ENCODE peak calls at places on chromosomes 7 and 10, in eight cellular contexts. F, T, Z, Q, P, R, Y and S are unnamed samples.

GRCh38 chr7:22762866-22763265 is 35.9 kb downstream of the IL6 start:
- DNase-seq in F (no peak), T (no peak), Z (no peak), Q (no peak), P (no peak), R (no peak), Y (no peak), S (no peak)

GRCh38 chr7:30382607-30383006 is 96.0 kb downstream of the NOD1 start:
- DNase-seq in F (no peak), T (no peak), Z (no peak), Q (no peak), P (no peak), R (no peak), Y (no peak), S (no peak)

GRCh38 chr10:124648738-124649137 is 95.4 kb downstream of the FAM53B start:
- DNase-seq in F (peak), T (peak), Z (peak), Q (no peak), P (peak), R (no peak), Y (peak), S (peak)

GRCh38 chr10:120735773-120736371 is 115.3 kb upstream of the WDR11 start:
- DNase-seq in F (no peak), T (no peak), Z (peak), Q (peak), P (peak), R (no peak), Y (no peak), S (no peak)

GRCh38 chr7:6243168-6243567 is 29.3 kb downstream of the CYTH3 start:
- DNase-seq in F (no peak), T (no peak), Z (no peak), Q (no peak), P (no peak), R (no peak), Y (no peak), S (no peak)

GRCh38 chr7:140541513-140542192 is 62.3 kb upstream of the MKRN1 start:
- DNase-seq in F (no peak), T (peak), Z (peak), Q (peak), P (no peak), R (no peak), Y (peak), S (peak)

GRCh38 chr10:22750131-22750530 is 35.8 kb upstream of the PIP4K2A start:
- DNase-seq in F (no peak), T (no peak), Z (no peak), Q (no peak), P (no peak), R (no peak), Y (no peak), S (no peak)

GRCh38 chr7:139264220-139264619 is 33.2 kb downstream of the UBN2 start:
- DNase-seq in F (no peak), T (no peak), Z (no peak), Q (no peak), P (no peak), R (no peak), Y (no peak), S (no peak)

GRCh38 chr7:24432677-24433076 is 140.6 kb upstream of the PALS2 start:
- DNase-seq in F (no peak), T (no peak), Z (no peak), Q (no peak), P (no peak), R (no peak), Y (no peak), S (no peak)

GRCh38 chr10:44008270-44008916 is 359.7 kb upstream of the ZNF32 start:
- DNase-seq in F (no peak), T (no peak), Z (no peak), Q (peak), P (peak), R (peak), Y (no peak), S (no peak)

GRCh38 chr10:43265799-43266721 is 805 bp downstream of the RASGEF1A start:
- DNase-seq in F (peak), T (peak), Z (peak), Q (peak), P (no peak), R (peak), Y (no peak), S (no peak)

GRCh38 chr10:99730026-99730425 is 1.9 kb downstream of the COX15 start:
- DNase-seq in F (peak), T (no peak), Z (no peak), Q (no peak), P (no peak), R (no peak), Y (no peak), S (no peak)

GRCh38 chr10:128884496-128884895 is 582.5 kb upstream of the MGMT start:
- DNase-seq in F (no peak), T (no peak), Z (no peak), Q (no peak), P (no peak), R (peak), Y (no peak), S (no peak)

GRCh38 chr10:87850742-87851205 is 12.6 kb downstream of the KLLN start:
- DNase-seq in F (peak), T (peak), Z (peak), Q (peak), P (no peak), R (no peak), Y (peak), S (peak)

GRCh38 chr7:2478387-2478760 is 2.2 kb upstream of the GRIFIN start:
- DNase-seq in F (peak), T (peak), Z (no peak), Q (peak), P (no peak), R (no peak), Y (no peak), S (peak)

GRCh38 chr10:119441151-119441821 is 101.2 kb downstream of the RGS10 start:
- DNase-seq in F (no peak), T (no peak), Z (no peak), Q (no peak), P (no peak), R (no peak), Y (peak), S (peak)

GRCh38 chr7:922334-923107 is 32.0 kb downstream of the ADAP1 start:
- DNase-seq in F (peak), T (peak), Z (no peak), Q (no peak), P (no peak), R (no peak), Y (peak), S (peak)

GRCh38 chr10:21526952-21527633 is 1.6 kb upstream of the SKIDA1 start:
- DNase-seq in F (peak), T (peak), Z (peak), Q (peak), P (no peak), R (no peak), Y (peak), S (peak)

GRCh38 chr10:24642921-24643678 is 80.6 kb downstream of the ARHGAP21 start:
- DNase-seq in F (no peak), T (no peak), Z (peak), Q (peak), P (peak), R (no peak), Y (no peak), S (no peak)

GRCh38 chr10:31677198-31678138 is 251.2 kb downstream of the ARHGAP12 start:
- DNase-seq in F (no peak), T (no peak), Z (no peak), Q (no peak), P (no peak), R (no peak), Y (no peak), S (no peak)

GRCh38 chr7:150857276-150858055 is 5.1 kb downstream of the AOC1 start:
- DNase-seq in F (no peak), T (no peak), Z (no peak), Q (no peak), P (no peak), R (peak), Y (peak), S (no peak)

GRCh38 chr7:47435889-47436312 is 146.0 kb downstream of the TNS3 start:
- DNase-seq in F (peak), T (peak), Z (peak), Q (peak), P (no peak), R (no peak), Y (peak), S (peak)

GRCh38 chr7:115300228-115300870 is 378.5 kb downstream of the MDFIC start:
- DNase-seq in F (no peak), T (no peak), Z (no peak), Q (peak), P (no peak), R (no peak), Y (no peak), S (no peak)

GRCh38 chr10:5447071-5447470 is 34.7 kb downstream of the NET1 start:
- DNase-seq in F (no peak), T (no peak), Z (no peak), Q (no peak), P (no peak), R (no peak), Y (no peak), S (no peak)

GRCh38 chr7:35624299-35625186 is 70.4 kb downstream of the HERPUD2 start:
- DNase-seq in F (peak), T (no peak), Z (peak), Q (peak), P (no peak), R (no peak), Y (peak), S (peak)

GRCh38 chr10:130635528-130635927 is 499.3 kb downstream of the GLRX3 start:
- DNase-seq in F (no peak), T (no peak), Z (no peak), Q (no peak), P (no peak), R (no peak), Y (no peak), S (no peak)

GRCh38 chr10:22491480-22491879 is 146.2 kb downstream of the SPAG6 start:
- DNase-seq in F (no peak), T (no peak), Z (no peak), Q (no peak), P (no peak), R (peak), Y (no peak), S (no peak)

GRCh38 chr10:127370601-127371000 is 174.2 kb upstream of the INSYN2A start:
- DNase-seq in F (no peak), T (no peak), Z (no peak), Q (no peak), P (no peak), R (no peak), Y (no peak), S (no peak)

GRCh38 chr10:18216482-18216881 is 76.3 kb downstream of the CACNB2 start:
- DNase-seq in F (no peak), T (no peak), Z (peak), Q (peak), P (no peak), R (no peak), Y (no peak), S (no peak)

GRCh38 chr10:62422068-62422590 is 48.0 kb downstream of the ZNF365 start:
- DNase-seq in F (no peak), T (no peak), Z (no peak), Q (no peak), P (no peak), R (no peak), Y (no peak), S (no peak)

GRCh38 chr7:617614-618538 is 98.2 kb upstream of the PDGFA start:
- DNase-seq in F (no peak), T (peak), Z (no peak), Q (no peak), P (no peak), R (no peak), Y (no peak), S (no peak)

GRCh38 chr10:71486465-71487114 is 89.9 kb downstream of the CDH23 start:
- DNase-seq in F (peak), T (peak), Z (peak), Q (peak), P (no peak), R (no peak), Y (no peak), S (peak)

GRCh38 chr10:68296833-68297232 is 35.0 kb upstream of the HNRNPH3 start:
- DNase-seq in F (no peak), T (no peak), Z (no peak), Q (no peak), P (no peak), R (no peak), Y (no peak), S (no peak)

GRCh38 chr10:68301301-68301700 is 30.6 kb upstream of the HNRNPH3 start:
- DNase-seq in F (no peak), T (no peak), Z (no peak), Q (no peak), P (no peak), R (no peak), Y (no peak), S (no peak)

GRCh38 chr10:68301790-68302502 is 29.9 kb upstream of the HNRNPH3 start:
- DNase-seq in F (no peak), T (no peak), Z (peak), Q (peak), P (peak), R (no peak), Y (no peak), S (no peak)

GRCh38 chr10:68302503-68302823 is 29.4 kb upstream of the HNRNPH3 start:
- DNase-seq in F (no peak), T (no peak), Z (no peak), Q (no peak), P (no peak), R (no peak), Y (no peak), S (no peak)

DNA sequence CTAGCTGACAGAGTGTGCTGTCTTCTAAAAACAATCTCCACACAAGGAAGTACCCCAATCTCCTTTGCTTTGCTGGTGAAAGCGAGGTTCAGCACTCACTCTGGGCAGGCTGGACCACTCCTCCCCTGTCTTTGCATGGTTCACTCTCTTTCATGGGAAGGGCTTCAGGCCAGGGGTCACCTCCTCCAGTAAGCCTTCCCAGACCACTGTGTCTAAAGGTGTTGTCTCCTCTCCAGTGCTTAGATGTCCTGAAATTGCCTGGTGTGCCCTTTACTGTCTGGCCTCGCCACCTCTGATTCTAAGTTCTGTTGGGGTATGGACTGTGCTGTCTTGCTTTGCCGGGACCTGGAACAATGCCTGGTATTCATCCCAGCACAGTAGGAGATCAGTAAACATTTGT is 34.6 kb upstream of the HNRNPH3 start:
- DNase-seq in F (no peak), T (no peak), Z (peak), Q (no peak), P (no peak), R (no peak), Y (no peak), S (no peak)
- H3K4me3 ChIP-seq in F (no peak), T (no peak), Z (no peak), Q (no peak), P (no peak), R (no peak), Y (no peak), S (no peak)

GRCh38 chr10:77628906-77629730 is 8.5 kb downstream of the KCNMA1 start:
- DNase-seq in F (no peak), T (no peak), Z (no peak), Q (peak), P (no peak), R (no peak), Y (no peak), S (no peak)
- TF ChIP-seq EP300 in F (no peak), T (no peak), Z (no peak), Q (peak), P (no peak), R (no peak), Y (no peak), S (no peak)

DNA sequence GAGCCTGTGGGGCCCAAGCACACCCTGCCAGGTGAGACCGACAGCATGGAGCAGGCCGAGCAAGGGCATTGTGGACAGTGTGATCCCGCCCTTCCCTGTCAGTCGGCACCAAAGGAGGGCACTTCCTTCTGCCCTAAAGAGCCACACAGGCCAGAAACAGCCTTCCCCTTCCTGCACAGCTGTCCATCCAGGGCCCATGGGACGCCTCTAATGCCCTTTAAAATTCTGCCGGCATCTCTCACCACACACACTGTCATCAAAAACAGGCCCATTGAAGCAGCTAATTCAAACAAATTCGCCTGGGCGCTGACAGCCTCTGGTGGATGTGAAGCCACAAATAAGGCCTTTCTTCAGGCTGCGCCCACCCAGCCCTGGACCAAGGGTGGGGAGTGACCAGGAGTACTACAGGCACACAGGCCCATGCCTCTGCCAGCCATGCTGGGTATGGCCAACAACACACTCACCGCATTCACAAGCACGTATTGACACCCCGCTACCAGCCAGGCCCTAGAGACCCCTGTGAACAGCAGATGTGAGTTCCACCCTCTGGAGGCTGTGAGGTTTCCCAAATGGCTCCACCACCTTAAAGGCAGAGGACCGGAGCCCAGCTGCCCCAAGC is 54.6 kb downstream of the SLIT1 start:
- DNase-seq in F (no peak), T (no peak), Z (no peak), Q (no peak), P (no peak), R (no peak), Y (no peak), S (no peak)
- TF ChIP-seq CTCF in F (no peak), T (no peak), Z (no peak), Q (no peak), P (no peak), R (no peak), Y (no peak), S (no peak)

GRCh38 chr7:158587425-158588084 is at the start of gene PTPRN2:
- DNase-seq in F (peak), T (peak), Z (peak), Q (peak), P (no peak), R (no peak), Y (peak), S (peak)
- H3K4me3 ChIP-seq in F (peak), T (peak), Z (peak), Q (peak), P (no peak), R (peak), Y (peak), S (peak)

GRCh38 chr7:18393465-18394118 is 102.0 kb upstream of the HDAC9 start:
- DNase-seq in F (no peak), T (no peak), Z (no peak), Q (no peak), P (no peak), R (no peak), Y (no peak), S (no peak)
- TF ChIP-seq EP300 in F (no peak), T (no peak), Z (no peak), Q (no peak), P (no peak), R (no peak), Y (no peak), S (no peak)

DNA sequence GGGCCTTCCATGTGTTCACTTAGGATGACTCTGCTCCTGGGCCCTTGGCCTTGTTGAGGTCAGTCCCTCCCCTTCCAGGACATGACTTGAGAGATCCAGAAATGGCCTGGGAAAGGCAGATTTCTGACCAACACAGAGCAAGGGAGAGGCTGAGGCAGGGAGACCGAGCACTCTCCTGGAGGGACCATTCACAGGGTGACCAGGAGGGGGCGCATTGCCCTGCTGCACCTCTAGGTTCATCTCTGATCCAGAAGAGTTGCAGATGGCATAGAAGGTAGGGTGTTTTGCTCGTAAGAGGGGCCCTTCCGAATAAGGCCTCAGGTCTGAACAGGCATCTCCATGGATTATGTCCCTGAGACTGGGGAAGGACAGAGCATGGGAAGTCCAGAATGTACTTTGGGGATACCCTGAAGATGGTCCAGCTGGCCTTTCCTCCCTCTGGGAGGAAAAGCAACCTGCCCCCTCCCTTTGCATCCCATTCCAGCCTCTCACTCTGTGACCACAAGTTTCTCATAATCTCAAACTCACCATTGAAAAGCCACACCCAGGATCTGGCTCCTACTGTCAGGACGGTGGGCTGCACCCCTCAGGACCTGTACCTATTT is 6.6 kb downstream of the DMBT1 start:
- DNase-seq in F (no peak), T (peak), Z (peak), Q (peak), P (no peak), R (no peak), Y (no peak), S (no peak)
- TF ChIP-seq CTCF in F (peak), T (peak), Z (peak), Q (peak), P (peak), R (peak), Y (no peak), S (peak)